ENCODE peak calls at places on chromosomes 16 and 17, in four cellular contexts. E is K562, J is GM12878, S is HepG2. N is an unnamed sample.

GRCh38 chr16:82995927-82996441 is 369.2 kb downstream of the CDH13 start:
- DNase-seq in E (no peak), J (no peak), S (no peak), N (no peak)

GRCh38 chr17:4734857-4735475 is 3.7 kb downstream of the MED11 start:
- DNase-seq in E (no peak), J (no peak), S (no peak), N (no peak)

GRCh38 chr17:63826468-63827001 is 696 bp upstream of the PSMC5 start:
- DNase-seq in E (peak), J (no peak), S (no peak), N (no peak)

GRCh38 chr17:76727745-76728456 is 1.3 kb downstream of the METTL23 start:
- DNase-seq in E (peak), J (peak), S (no peak), N (no peak)

GRCh38 chr17:32491371-32492280 is 4.8 kb downstream of the CDK5R1 start:
- DNase-seq in E (peak), J (no peak), S (no peak), N (no peak)

GRCh38 chr16:19831678-19832077 is 53.0 kb downstream of the GPRC5B start:
- DNase-seq in E (peak), J (no peak), S (no peak), N (no peak)

GRCh38 chr16:17445421-17445820 is 25.3 kb downstream of the XYLT1 start:
- DNase-seq in E (no peak), J (no peak), S (no peak), N (no peak)

GRCh38 chr17:83133302-83134121 is 54.1 kb downstream of the METRNL start:
- DNase-seq in E (no peak), J (no peak), S (no peak), N (no peak)

GRCh38 chr16:11038305-11038704 is 93.9 kb downstream of the CLEC16A start:
- DNase-seq in E (no peak), J (no peak), S (no peak), N (no peak)

GRCh38 chr17:64037180-64037579 is 16.7 kb upstream of the ICAM2 start:
- DNase-seq in E (no peak), J (no peak), S (no peak), N (no peak)

GRCh38 chr17:35807371-35808144 is 1.7 kb upstream of the TAF15 start:
- DNase-seq in E (no peak), J (no peak), S (no peak), N (no peak)

DNA sequence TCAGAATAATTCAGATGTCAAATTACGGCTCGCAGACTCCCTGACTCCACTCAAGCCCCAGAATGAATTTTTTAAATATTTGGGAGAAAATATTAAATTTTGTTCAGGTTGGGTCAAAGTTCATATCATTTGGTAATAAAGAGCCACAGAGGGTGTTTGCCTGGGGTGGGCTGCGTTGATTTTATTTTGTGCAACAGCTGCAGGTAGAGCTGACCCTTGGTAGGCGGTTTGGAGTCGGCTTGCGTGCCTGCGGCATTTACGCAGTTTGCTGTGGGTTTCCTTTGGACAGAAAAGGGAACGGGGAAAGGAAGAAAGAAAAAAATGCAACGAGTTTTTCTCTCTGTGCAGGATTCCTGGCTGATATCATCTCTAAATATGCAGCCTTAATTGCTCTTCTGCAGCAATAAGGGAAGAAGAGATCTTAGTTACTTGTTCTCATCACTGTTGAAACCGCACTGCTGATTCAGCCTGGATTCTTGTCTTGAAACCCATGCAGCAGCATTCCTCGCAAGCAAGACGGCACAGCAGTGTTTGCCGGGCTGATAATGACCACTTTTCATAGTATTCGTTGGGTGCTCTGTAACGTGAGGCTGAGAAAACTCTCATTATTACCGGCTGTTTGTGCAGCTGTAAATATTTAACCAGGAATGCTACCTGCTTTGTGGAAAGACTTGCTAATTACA is 114.6 kb downstream of the IRX3 start:
- DNase-seq in E (no peak), J (no peak), S (peak), N (no peak)
- TF ChIP-seq ETV6 in E (no peak), J (no peak), S (no peak), N (no peak)

DNA sequence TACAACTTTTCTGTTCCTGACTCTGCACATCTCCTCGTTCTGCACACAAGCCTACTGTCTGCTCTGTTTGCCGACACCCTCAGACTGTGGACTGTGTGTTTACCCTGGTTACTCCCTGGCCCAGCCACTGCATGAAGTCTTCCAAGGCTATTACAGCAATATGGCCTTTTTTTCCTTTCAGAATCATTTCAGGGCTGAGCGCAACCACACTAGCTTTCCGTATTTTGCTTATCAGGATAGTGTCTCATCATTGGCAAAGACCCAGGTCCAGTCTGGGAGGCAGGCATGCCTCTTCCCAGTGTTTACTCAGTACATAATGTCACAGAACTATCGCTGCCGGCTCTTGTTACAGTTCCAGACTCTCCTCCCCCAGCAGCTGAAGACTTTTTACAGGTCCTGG is 10.1 kb downstream of the DNAH9 start:
- DNase-seq in E (peak), J (no peak), S (peak), N (no peak)
- TF ChIP-seq SP1 in E (no peak), J (no peak), S (no peak), N (no peak)

DNA sequence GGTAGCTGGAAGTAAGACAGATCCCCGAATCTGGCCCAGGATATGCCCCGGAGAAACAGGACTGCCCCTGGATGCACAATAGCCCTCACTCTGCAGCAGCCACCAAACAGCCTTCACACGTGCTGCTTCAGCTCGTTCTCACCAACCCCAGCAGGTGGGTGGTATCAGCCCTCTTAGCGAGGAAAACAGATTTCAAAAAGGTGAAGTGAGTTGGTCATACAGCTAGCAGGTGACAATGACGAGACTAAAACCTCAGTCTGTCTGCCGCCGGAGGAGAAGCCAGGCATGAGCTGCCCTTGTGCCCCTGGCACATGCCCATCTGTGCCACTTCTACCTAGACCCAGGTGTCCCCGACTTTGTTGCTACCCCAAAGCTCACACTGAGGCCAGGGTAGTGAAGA is 92.4 kb downstream of the YPEL2 start:
- DNase-seq in E (no peak), J (no peak), S (no peak), N (no peak)
- TF ChIP-seq ATF3 in E (no peak), J (no peak), S (no peak), N (no peak)

GRCh38 chr17:80657561-80657960 is 112.9 kb downstream of the RPTOR start:
- DNase-seq in E (no peak), J (no peak), S (no peak), N (no peak)

GRCh38 chr17:80659651-80660050 is 115.0 kb downstream of the RPTOR start:
- DNase-seq in E (no peak), J (no peak), S (no peak), N (no peak)

GRCh38 chr17:80658821-80659220 is 114.2 kb downstream of the RPTOR start:
- DNase-seq in E (no peak), J (no peak), S (no peak), N (no peak)

GRCh38 chr17:80662557-80662956 is 117.9 kb downstream of the RPTOR start:
- DNase-seq in E (no peak), J (no peak), S (no peak), N (no peak)

GRCh38 chr17:80660527-80661198 is 116.0 kb downstream of the RPTOR start:
- DNase-seq in E (peak), J (no peak), S (no peak), N (no peak)
- TF ChIP-seq ETV6 in E (no peak), J (no peak), S (no peak), N (no peak)

DNA sequence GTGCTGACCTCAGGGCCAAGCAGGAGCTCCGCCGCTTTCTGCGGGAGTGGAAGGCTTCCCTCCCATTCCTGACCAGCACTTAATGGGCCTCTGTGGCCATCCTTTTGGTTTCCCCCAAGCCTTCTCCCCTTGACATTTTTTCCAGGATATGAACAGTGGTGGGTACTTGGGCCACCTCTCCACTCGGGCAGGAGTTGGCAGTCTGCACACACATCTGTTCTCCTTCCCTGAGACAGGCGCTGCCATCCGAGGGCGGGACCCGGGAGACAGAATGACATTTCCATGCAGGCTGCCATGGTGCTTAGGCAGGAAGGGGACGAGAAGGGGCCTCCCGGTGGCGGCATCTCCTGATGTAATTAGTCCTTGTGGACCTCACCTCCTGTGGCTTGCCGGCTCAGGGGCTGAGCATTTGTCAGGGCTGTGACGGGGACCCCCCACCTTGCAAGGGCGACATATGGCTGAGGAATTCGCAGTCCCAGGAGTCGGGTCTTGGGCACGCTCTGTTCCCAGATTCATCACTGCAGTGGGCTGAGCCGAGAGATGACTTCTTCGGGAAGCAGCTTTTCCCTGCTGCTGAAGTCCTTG is 197.1 kb downstream of the FOXL1 start:
- DNase-seq in E (no peak), J (no peak), S (no peak), N (no peak)
- TF ChIP-seq SP1 in E (no peak), J (no peak), S (no peak), N (no peak)

GRCh38 chr17:8162997-8163977 is 539 bp upstream of the VAMP2 start:
- DNase-seq in E (peak), J (no peak), S (no peak), N (peak)

GRCh38 chr17:8166731-8167130 is 4.0 kb upstream of the VAMP2 start:
- DNase-seq in E (no peak), J (no peak), S (no peak), N (no peak)

GRCh38 chr17:8162232-8162996 is at the start of gene VAMP2:
- DNase-seq in E (peak), J (no peak), S (no peak), N (peak)

GRCh38 chr17:8164815-8165131 is 2.0 kb upstream of the VAMP2 start:
- DNase-seq in E (no peak), J (no peak), S (no peak), N (no peak)

GRCh38 chr17:8163978-8164814 is 1.4 kb upstream of the VAMP2 start:
- DNase-seq in E (peak), J (no peak), S (no peak), N (no peak)
- TF ChIP-seq ATF3 in E (no peak), J (no peak), S (peak), N (no peak)